ENCODE peak calls at places on chromosomes 16 and 17, in ten cellular contexts. One of them, this sample, is unnamed.

GRCh38 chr16:21300309-21301167 is 22.4 kb upstream of the CRYM start:
- DNase-seq in GM04504: peak
- DNase-seq in NCI-H69: peak
- DNase-seq in stimulated activated CD4-positive, alpha-beta T cell treated with anti-CD3 and anti-CD28 coated beads, Interleukin-4, amount 100 ng/mL, for 1 hour: peak
- DNase-seq in lower lobe of right lung: peak
- DNase-seq in cardiac muscle cell: peak
- DNase-seq in osteoblast: peak
- DNase-seq in activated CD4-positive, alpha-beta T cell treated with anti-CD3 and anti-CD28 coated beads, Interleukin-2, amount 10 ng/mL, durations not matched to agents 7 days and 5 days: peak
- DNase-seq in iPS-NIHi11: peak
- DNase-seq in testis: peak
- DNase-seq in this sample: peak

GRCh38 chr17:596763-597644 is 117.6 kb downstream of the VPS53 start:
- DNase-seq in GM04504: no peak
- DNase-seq in NCI-H69: no peak
- DNase-seq in stimulated activated CD4-positive, alpha-beta T cell treated with anti-CD3 and anti-CD28 coated beads, Interleukin-4, amount 100 ng/mL, for 1 hour: peak
- DNase-seq in lower lobe of right lung: no peak
- DNase-seq in cardiac muscle cell: no peak
- DNase-seq in osteoblast: peak
- DNase-seq in activated CD4-positive, alpha-beta T cell treated with anti-CD3 and anti-CD28 coated beads, Interleukin-2, amount 10 ng/mL, durations not matched to agents 7 days and 5 days: no peak
- DNase-seq in iPS-NIHi11: no peak
- DNase-seq in testis: no peak
- DNase-seq in this sample: no peak

GRCh38 chr16:83967838-83968482 is at the start of gene NECAB2:
- DNase-seq in GM04504: no peak
- DNase-seq in NCI-H69: peak
- DNase-seq in stimulated activated CD4-positive, alpha-beta T cell treated with anti-CD3 and anti-CD28 coated beads, Interleukin-4, amount 100 ng/mL, for 1 hour: no peak
- DNase-seq in lower lobe of right lung: peak
- DNase-seq in cardiac muscle cell: peak
- DNase-seq in osteoblast: peak
- DNase-seq in activated CD4-positive, alpha-beta T cell treated with anti-CD3 and anti-CD28 coated beads, Interleukin-2, amount 10 ng/mL, durations not matched to agents 7 days and 5 days: no peak
- DNase-seq in iPS-NIHi11: peak
- DNase-seq in testis: peak
- DNase-seq in this sample: peak

GRCh38 chr17:51229889-51230288 is 30.0 kb downstream of the MBTD1 start:
- DNase-seq in GM04504: no peak
- DNase-seq in NCI-H69: no peak
- DNase-seq in stimulated activated CD4-positive, alpha-beta T cell treated with anti-CD3 and anti-CD28 coated beads, Interleukin-4, amount 100 ng/mL, for 1 hour: no peak
- DNase-seq in lower lobe of right lung: no peak
- DNase-seq in cardiac muscle cell: no peak
- DNase-seq in osteoblast: no peak
- DNase-seq in activated CD4-positive, alpha-beta T cell treated with anti-CD3 and anti-CD28 coated beads, Interleukin-2, amount 10 ng/mL, durations not matched to agents 7 days and 5 days: no peak
- DNase-seq in iPS-NIHi11: no peak
- DNase-seq in testis: no peak
- DNase-seq in this sample: no peak

GRCh38 chr16:714558-715447 is at the start of gene METRN:
- DNase-seq in GM04504: peak
- DNase-seq in NCI-H69: peak
- DNase-seq in stimulated activated CD4-positive, alpha-beta T cell treated with anti-CD3 and anti-CD28 coated beads, Interleukin-4, amount 100 ng/mL, for 1 hour: peak
- DNase-seq in lower lobe of right lung: peak
- DNase-seq in cardiac muscle cell: peak
- DNase-seq in osteoblast: peak
- DNase-seq in activated CD4-positive, alpha-beta T cell treated with anti-CD3 and anti-CD28 coated beads, Interleukin-2, amount 10 ng/mL, durations not matched to agents 7 days and 5 days: peak
- DNase-seq in iPS-NIHi11: peak
- DNase-seq in testis: peak
- DNase-seq in this sample: peak

GRCh38 chr17:7834554-7834890 is 505 bp downstream of the KDM6B start:
- DNase-seq in GM04504: no peak
- DNase-seq in NCI-H69: peak
- DNase-seq in stimulated activated CD4-positive, alpha-beta T cell treated with anti-CD3 and anti-CD28 coated beads, Interleukin-4, amount 100 ng/mL, for 1 hour: peak
- DNase-seq in lower lobe of right lung: peak
- DNase-seq in cardiac muscle cell: no peak
- DNase-seq in osteoblast: no peak
- DNase-seq in activated CD4-positive, alpha-beta T cell treated with anti-CD3 and anti-CD28 coated beads, Interleukin-2, amount 10 ng/mL, durations not matched to agents 7 days and 5 days: peak
- DNase-seq in iPS-NIHi11: no peak
- DNase-seq in testis: peak
- DNase-seq in this sample: no peak

GRCh38 chr17:13735861-13736260 is 134.1 kb upstream of the HS3ST3A1 start:
- DNase-seq in GM04504: no peak
- DNase-seq in NCI-H69: no peak
- DNase-seq in stimulated activated CD4-positive, alpha-beta T cell treated with anti-CD3 and anti-CD28 coated beads, Interleukin-4, amount 100 ng/mL, for 1 hour: no peak
- DNase-seq in lower lobe of right lung: no peak
- DNase-seq in cardiac muscle cell: no peak
- DNase-seq in osteoblast: no peak
- DNase-seq in activated CD4-positive, alpha-beta T cell treated with anti-CD3 and anti-CD28 coated beads, Interleukin-2, amount 10 ng/mL, durations not matched to agents 7 days and 5 days: no peak
- DNase-seq in iPS-NIHi11: no peak
- DNase-seq in testis: no peak
- DNase-seq in this sample: no peak

GRCh38 chr17:57130708-57131461 is 45.8 kb downstream of the AKAP1 start:
- DNase-seq in GM04504: peak
- DNase-seq in NCI-H69: peak
- DNase-seq in stimulated activated CD4-positive, alpha-beta T cell treated with anti-CD3 and anti-CD28 coated beads, Interleukin-4, amount 100 ng/mL, for 1 hour: peak
- DNase-seq in lower lobe of right lung: peak
- DNase-seq in cardiac muscle cell: peak
- DNase-seq in osteoblast: peak
- DNase-seq in activated CD4-positive, alpha-beta T cell treated with anti-CD3 and anti-CD28 coated beads, Interleukin-2, amount 10 ng/mL, durations not matched to agents 7 days and 5 days: peak
- DNase-seq in iPS-NIHi11: peak
- DNase-seq in testis: peak
- DNase-seq in this sample: peak

GRCh38 chr16:57859331-57859730 is 57.0 kb upstream of the KIFC3 start:
- DNase-seq in GM04504: no peak
- DNase-seq in NCI-H69: peak
- DNase-seq in stimulated activated CD4-positive, alpha-beta T cell treated with anti-CD3 and anti-CD28 coated beads, Interleukin-4, amount 100 ng/mL, for 1 hour: no peak
- DNase-seq in lower lobe of right lung: no peak
- DNase-seq in cardiac muscle cell: peak
- DNase-seq in osteoblast: peak
- DNase-seq in activated CD4-positive, alpha-beta T cell treated with anti-CD3 and anti-CD28 coated beads, Interleukin-2, amount 10 ng/mL, durations not matched to agents 7 days and 5 days: no peak
- DNase-seq in iPS-NIHi11: no peak
- DNase-seq in testis: no peak
- DNase-seq in this sample: peak

GRCh38 chr17:46979023-46979870 is at the start of gene RPRML:
- DNase-seq in GM04504: no peak
- DNase-seq in NCI-H69: peak
- DNase-seq in stimulated activated CD4-positive, alpha-beta T cell treated with anti-CD3 and anti-CD28 coated beads, Interleukin-4, amount 100 ng/mL, for 1 hour: peak
- DNase-seq in lower lobe of right lung: peak
- DNase-seq in cardiac muscle cell: peak
- DNase-seq in osteoblast: peak
- DNase-seq in activated CD4-positive, alpha-beta T cell treated with anti-CD3 and anti-CD28 coated beads, Interleukin-2, amount 10 ng/mL, durations not matched to agents 7 days and 5 days: peak
- DNase-seq in iPS-NIHi11: peak
- DNase-seq in testis: peak
- DNase-seq in this sample: peak

GRCh38 chr17:19004601-19005441 is at the start of gene FAM83G:
- DNase-seq in GM04504: peak
- DNase-seq in NCI-H69: peak
- DNase-seq in stimulated activated CD4-positive, alpha-beta T cell treated with anti-CD3 and anti-CD28 coated beads, Interleukin-4, amount 100 ng/mL, for 1 hour: peak
- DNase-seq in lower lobe of right lung: peak
- DNase-seq in cardiac muscle cell: peak
- DNase-seq in osteoblast: peak
- DNase-seq in activated CD4-positive, alpha-beta T cell treated with anti-CD3 and anti-CD28 coated beads, Interleukin-2, amount 10 ng/mL, durations not matched to agents 7 days and 5 days: peak
- DNase-seq in iPS-NIHi11: peak
- DNase-seq in testis: peak
- DNase-seq in this sample: peak

GRCh38 chr17:73338566-73339247 is 26.9 kb upstream of the CDC42EP4 start:
- DNase-seq in GM04504: no peak
- DNase-seq in NCI-H69: no peak
- DNase-seq in stimulated activated CD4-positive, alpha-beta T cell treated with anti-CD3 and anti-CD28 coated beads, Interleukin-4, amount 100 ng/mL, for 1 hour: no peak
- DNase-seq in lower lobe of right lung: no peak
- DNase-seq in cardiac muscle cell: no peak
- DNase-seq in osteoblast: no peak
- DNase-seq in activated CD4-positive, alpha-beta T cell treated with anti-CD3 and anti-CD28 coated beads, Interleukin-2, amount 10 ng/mL, durations not matched to agents 7 days and 5 days: no peak
- DNase-seq in iPS-NIHi11: no peak
- DNase-seq in testis: no peak
- DNase-seq in this sample: no peak

GRCh38 chr17:13925579-13925978 is 143.7 kb upstream of the COX10 start:
- DNase-seq in GM04504: no peak
- DNase-seq in NCI-H69: no peak
- DNase-seq in stimulated activated CD4-positive, alpha-beta T cell treated with anti-CD3 and anti-CD28 coated beads, Interleukin-4, amount 100 ng/mL, for 1 hour: no peak
- DNase-seq in lower lobe of right lung: no peak
- DNase-seq in cardiac muscle cell: no peak
- DNase-seq in osteoblast: no peak
- DNase-seq in activated CD4-positive, alpha-beta T cell treated with anti-CD3 and anti-CD28 coated beads, Interleukin-2, amount 10 ng/mL, durations not matched to agents 7 days and 5 days: no peak
- DNase-seq in iPS-NIHi11: no peak
- DNase-seq in testis: no peak
- DNase-seq in this sample: no peak

GRCh38 chr16:53784312-53784711 is 80.4 kb downstream of the FTO start:
- DNase-seq in GM04504: no peak
- DNase-seq in NCI-H69: peak
- DNase-seq in stimulated activated CD4-positive, alpha-beta T cell treated with anti-CD3 and anti-CD28 coated beads, Interleukin-4, amount 100 ng/mL, for 1 hour: no peak
- DNase-seq in lower lobe of right lung: no peak
- DNase-seq in cardiac muscle cell: no peak
- DNase-seq in osteoblast: no peak
- DNase-seq in activated CD4-positive, alpha-beta T cell treated with anti-CD3 and anti-CD28 coated beads, Interleukin-2, amount 10 ng/mL, durations not matched to agents 7 days and 5 days: no peak
- DNase-seq in iPS-NIHi11: no peak
- DNase-seq in testis: no peak
- DNase-seq in this sample: no peak

GRCh38 chr17:48981927-48982539 is 13.6 kb upstream of the GIP start:
- DNase-seq in GM04504: no peak
- DNase-seq in NCI-H69: no peak
- DNase-seq in stimulated activated CD4-positive, alpha-beta T cell treated with anti-CD3 and anti-CD28 coated beads, Interleukin-4, amount 100 ng/mL, for 1 hour: no peak
- DNase-seq in lower lobe of right lung: no peak
- DNase-seq in cardiac muscle cell: no peak
- DNase-seq in osteoblast: no peak
- DNase-seq in activated CD4-positive, alpha-beta T cell treated with anti-CD3 and anti-CD28 coated beads, Interleukin-2, amount 10 ng/mL, durations not matched to agents 7 days and 5 days: no peak
- DNase-seq in iPS-NIHi11: no peak
- DNase-seq in testis: no peak
- DNase-seq in this sample: no peak

GRCh38 chr17:39553326-39553945 is 54.3 kb downstream of the NEUROD2 start:
- DNase-seq in GM04504: no peak
- DNase-seq in NCI-H69: peak
- DNase-seq in stimulated activated CD4-positive, alpha-beta T cell treated with anti-CD3 and anti-CD28 coated beads, Interleukin-4, amount 100 ng/mL, for 1 hour: no peak
- DNase-seq in lower lobe of right lung: no peak
- DNase-seq in cardiac muscle cell: no peak
- DNase-seq in osteoblast: no peak
- DNase-seq in activated CD4-positive, alpha-beta T cell treated with anti-CD3 and anti-CD28 coated beads, Interleukin-2, amount 10 ng/mL, durations not matched to agents 7 days and 5 days: no peak
- DNase-seq in iPS-NIHi11: no peak
- DNase-seq in testis: no peak
- DNase-seq in this sample: no peak

GRCh38 chr17:36602924-36603384 is 1.6 kb downstream of the MRM1 start:
- DNase-seq in GM04504: no peak
- DNase-seq in NCI-H69: peak
- DNase-seq in stimulated activated CD4-positive, alpha-beta T cell treated with anti-CD3 and anti-CD28 coated beads, Interleukin-4, amount 100 ng/mL, for 1 hour: peak
- DNase-seq in lower lobe of right lung: peak
- DNase-seq in cardiac muscle cell: peak
- DNase-seq in osteoblast: peak
- DNase-seq in activated CD4-positive, alpha-beta T cell treated with anti-CD3 and anti-CD28 coated beads, Interleukin-2, amount 10 ng/mL, durations not matched to agents 7 days and 5 days: peak
- DNase-seq in iPS-NIHi11: peak
- DNase-seq in testis: peak
- DNase-seq in this sample: peak

GRCh38 chr16:81313731-81314602 is 795 bp upstream of the GAN start:
- DNase-seq in GM04504: no peak
- DNase-seq in NCI-H69: no peak
- DNase-seq in stimulated activated CD4-positive, alpha-beta T cell treated with anti-CD3 and anti-CD28 coated beads, Interleukin-4, amount 100 ng/mL, for 1 hour: no peak
- DNase-seq in lower lobe of right lung: no peak
- DNase-seq in cardiac muscle cell: no peak
- DNase-seq in osteoblast: no peak
- DNase-seq in activated CD4-positive, alpha-beta T cell treated with anti-CD3 and anti-CD28 coated beads, Interleukin-2, amount 10 ng/mL, durations not matched to agents 7 days and 5 days: peak
- DNase-seq in iPS-NIHi11: peak
- DNase-seq in testis: no peak
- DNase-seq in this sample: no peak

GRCh38 chr17:34146440-34147043 is 108.5 kb upstream of the CCL2 start:
- DNase-seq in GM04504: no peak
- DNase-seq in NCI-H69: peak
- DNase-seq in stimulated activated CD4-positive, alpha-beta T cell treated with anti-CD3 and anti-CD28 coated beads, Interleukin-4, amount 100 ng/mL, for 1 hour: peak
- DNase-seq in lower lobe of right lung: peak
- DNase-seq in cardiac muscle cell: peak
- DNase-seq in osteoblast: no peak
- DNase-seq in activated CD4-positive, alpha-beta T cell treated with anti-CD3 and anti-CD28 coated beads, Interleukin-2, amount 10 ng/mL, durations not matched to agents 7 days and 5 days: peak
- DNase-seq in iPS-NIHi11: peak
- DNase-seq in testis: peak
- DNase-seq in this sample: peak

GRCh38 chr16:50298591-50299507 is 32.5 kb downstream of the ADCY7 start:
- DNase-seq in GM04504: no peak
- DNase-seq in NCI-H69: no peak
- DNase-seq in stimulated activated CD4-positive, alpha-beta T cell treated with anti-CD3 and anti-CD28 coated beads, Interleukin-4, amount 100 ng/mL, for 1 hour: no peak
- DNase-seq in lower lobe of right lung: peak
- DNase-seq in cardiac muscle cell: no peak
- DNase-seq in osteoblast: peak
- DNase-seq in activated CD4-positive, alpha-beta T cell treated with anti-CD3 and anti-CD28 coated beads, Interleukin-2, amount 10 ng/mL, durations not matched to agents 7 days and 5 days: no peak
- DNase-seq in iPS-NIHi11: no peak
- DNase-seq in testis: no peak
- DNase-seq in this sample: no peak

GRCh38 chr17:17890773-17891759 is 54.3 kb upstream of the SREBF1 start:
- DNase-seq in GM04504: no peak
- DNase-seq in NCI-H69: peak
- DNase-seq in stimulated activated CD4-positive, alpha-beta T cell treated with anti-CD3 and anti-CD28 coated beads, Interleukin-4, amount 100 ng/mL, for 1 hour: peak
- DNase-seq in lower lobe of right lung: peak
- DNase-seq in cardiac muscle cell: peak
- DNase-seq in osteoblast: peak
- DNase-seq in activated CD4-positive, alpha-beta T cell treated with anti-CD3 and anti-CD28 coated beads, Interleukin-2, amount 10 ng/mL, durations not matched to agents 7 days and 5 days: peak
- DNase-seq in iPS-NIHi11: peak
- DNase-seq in testis: peak
- DNase-seq in this sample: peak

GRCh38 chr17:28968269-28968913 is 17.1 kb upstream of the PHF12 start:
- DNase-seq in GM04504: no peak
- DNase-seq in NCI-H69: peak
- DNase-seq in stimulated activated CD4-positive, alpha-beta T cell treated with anti-CD3 and anti-CD28 coated beads, Interleukin-4, amount 100 ng/mL, for 1 hour: no peak
- DNase-seq in lower lobe of right lung: no peak
- DNase-seq in cardiac muscle cell: peak
- DNase-seq in osteoblast: peak
- DNase-seq in activated CD4-positive, alpha-beta T cell treated with anti-CD3 and anti-CD28 coated beads, Interleukin-2, amount 10 ng/mL, durations not matched to agents 7 days and 5 days: no peak
- DNase-seq in iPS-NIHi11: peak
- DNase-seq in testis: no peak
- DNase-seq in this sample: peak

This sample was measured in D341Med.